ENCODE peak calls at places on chromosomes 11 and 22, in four cellular contexts. U, I, Z and V are unnamed samples.

GRCh38 chr22:25452116-25452700 is 112.3 kb upstream of the GRK3 start:
- DNase-seq in U (no peak), I (no peak), Z (no peak), V (no peak)

GRCh38 chr11:829116-829945 is 1.6 kb downstream of the CRACR2B start:
- DNase-seq in U (no peak), I (no peak), Z (no peak), V (no peak)

GRCh38 chr11:117146521-117146920 is 2.4 kb downstream of the PAFAH1B2 start:
- DNase-seq in U (no peak), I (no peak), Z (no peak), V (no peak)

GRCh38 chr11:31955838-31956237 is 135.0 kb upstream of the RCN1 start:
- DNase-seq in U (no peak), I (no peak), Z (no peak), V (no peak)

GRCh38 chr11:18310800-18311340 is 11.1 kb downstream of the HPS5 start:
- DNase-seq in U (no peak), I (no peak), Z (no peak), V (peak)

GRCh38 chr11:13262096-13262495 is 15.5 kb upstream of the BMAL1 start:
- DNase-seq in U (no peak), I (no peak), Z (no peak), V (no peak)

GRCh38 chr11:64165482-64165841 is 451 bp downstream of the MACROD1 start:
- DNase-seq in U (peak), I (peak), Z (no peak), V (no peak)

GRCh38 chr11:91932151-91932821 is 292.3 kb upstream of the FAT3 start:
- DNase-seq in U (no peak), I (no peak), Z (no peak), V (no peak)

GRCh38 chr22:41301085-41302015 is at the start of gene ZC3H7B:
- DNase-seq in U (peak), I (peak), Z (peak), V (peak)

GRCh38 chr22:36321797-36322601 is 65.8 kb downstream of the MYH9 start:
- DNase-seq in U (no peak), I (no peak), Z (no peak), V (no peak)

GRCh38 chr11:2099523-2100316 is 39.5 kb downstream of the IGF2 start:
- DNase-seq in U (no peak), I (no peak), Z (no peak), V (no peak)

GRCh38 chr11:118622376-118623290 is 15.2 kb downstream of the PHLDB1 start:
- DNase-seq in U (peak), I (peak), Z (no peak), V (no peak)

GRCh38 chr22:21832291-21833290 is 34.9 kb downstream of the MAPK1 start:
- DNase-seq in U (peak), I (no peak), Z (no peak), V (no peak)

GRCh38 chr11:73649206-73649605 is 2.8 kb downstream of the PLEKHB1 start:
- DNase-seq in U (no peak), I (no peak), Z (no peak), V (no peak)

GRCh38 chr11:16924826-16925494 is 89.3 kb downstream of the PLEKHA7 start:
- DNase-seq in U (no peak), I (peak), Z (peak), V (no peak)

GRCh38 chr22:35477911-35478582 is 62.6 kb upstream of the RASD2 start:
- DNase-seq in U (peak), I (peak), Z (no peak), V (no peak)

GRCh38 chr11:12591706-12592105 is 82.5 kb upstream of the TEAD1 start:
- DNase-seq in U (no peak), I (no peak), Z (no peak), V (no peak)

GRCh38 chr11:35946766-35947165 is 2.9 kb downstream of the LDLRAD3 start:
- DNase-seq in U (no peak), I (no peak), Z (no peak), V (no peak)

GRCh38 chr22:47175761-47176359 is 413.4 kb downstream of the TBC1D22A start:
- DNase-seq in U (no peak), I (no peak), Z (no peak), V (no peak)

GRCh38 chr11:69311767-69312385 is 17.9 kb downstream of the MYEOV start:
- DNase-seq in U (no peak), I (no peak), Z (no peak), V (no peak)

GRCh38 chr22:43401233-43401632 is 10.6 kb upstream of the MPPED1 start:
- DNase-seq in U (no peak), I (no peak), Z (no peak), V (no peak)

GRCh38 chr11:115134886-115135285 is 369.3 kb downstream of the CADM1 start:
- DNase-seq in U (no peak), I (no peak), Z (no peak), V (no peak)

GRCh38 chr11:115132829-115133228 is 371.4 kb downstream of the CADM1 start:
- DNase-seq in U (peak), I (peak), Z (peak), V (no peak)

GRCh38 chr11:115129771-115130306 is 374.4 kb downstream of the CADM1 start:
- DNase-seq in U (no peak), I (no peak), Z (no peak), V (no peak)

GRCh38 chr11:115135936-115136335 is 368.3 kb downstream of the CADM1 start:
- DNase-seq in U (no peak), I (no peak), Z (no peak), V (no peak)

DNA sequence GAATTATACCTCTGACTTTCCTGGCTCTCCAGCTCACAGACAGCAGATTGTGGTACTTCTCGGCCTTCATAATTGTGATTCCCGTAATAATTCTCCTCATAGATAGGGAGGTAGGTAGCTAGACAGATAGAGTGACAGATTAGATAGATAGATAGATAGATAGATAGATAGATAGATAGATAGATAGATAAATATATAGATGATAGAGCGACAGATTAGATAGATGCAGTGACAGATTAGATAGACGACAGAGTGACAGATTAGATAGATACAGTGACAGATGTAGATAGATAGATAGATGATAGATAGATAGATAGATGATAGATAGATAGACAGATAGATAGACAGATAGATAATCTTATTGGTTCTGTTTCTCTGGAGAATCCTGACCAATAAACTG is 370.4 kb downstream of the CADM1 start:
- DNase-seq in U (no peak), I (no peak), Z (no peak), V (no peak)
- TF ChIP-seq MAX in U (no peak), I (no peak), Z (no peak), V (no peak)

GRCh38 chr11:9663699-9664275 is at the start of gene SWAP70:
- DNase-seq in U (peak), I (peak), Z (peak), V (no peak)

GRCh38 chr11:9665749-9666148 is 1.9 kb downstream of the SWAP70 start:
- DNase-seq in U (no peak), I (no peak), Z (no peak), V (no peak)

GRCh38 chr11:9662273-9662672 is 1.6 kb upstream of the SWAP70 start:
- DNase-seq in U (no peak), I (no peak), Z (no peak), V (no peak)

GRCh38 chr11:9660886-9661285 is 3.0 kb upstream of the SWAP70 start:
- DNase-seq in U (no peak), I (peak), Z (no peak), V (no peak)

DNA sequence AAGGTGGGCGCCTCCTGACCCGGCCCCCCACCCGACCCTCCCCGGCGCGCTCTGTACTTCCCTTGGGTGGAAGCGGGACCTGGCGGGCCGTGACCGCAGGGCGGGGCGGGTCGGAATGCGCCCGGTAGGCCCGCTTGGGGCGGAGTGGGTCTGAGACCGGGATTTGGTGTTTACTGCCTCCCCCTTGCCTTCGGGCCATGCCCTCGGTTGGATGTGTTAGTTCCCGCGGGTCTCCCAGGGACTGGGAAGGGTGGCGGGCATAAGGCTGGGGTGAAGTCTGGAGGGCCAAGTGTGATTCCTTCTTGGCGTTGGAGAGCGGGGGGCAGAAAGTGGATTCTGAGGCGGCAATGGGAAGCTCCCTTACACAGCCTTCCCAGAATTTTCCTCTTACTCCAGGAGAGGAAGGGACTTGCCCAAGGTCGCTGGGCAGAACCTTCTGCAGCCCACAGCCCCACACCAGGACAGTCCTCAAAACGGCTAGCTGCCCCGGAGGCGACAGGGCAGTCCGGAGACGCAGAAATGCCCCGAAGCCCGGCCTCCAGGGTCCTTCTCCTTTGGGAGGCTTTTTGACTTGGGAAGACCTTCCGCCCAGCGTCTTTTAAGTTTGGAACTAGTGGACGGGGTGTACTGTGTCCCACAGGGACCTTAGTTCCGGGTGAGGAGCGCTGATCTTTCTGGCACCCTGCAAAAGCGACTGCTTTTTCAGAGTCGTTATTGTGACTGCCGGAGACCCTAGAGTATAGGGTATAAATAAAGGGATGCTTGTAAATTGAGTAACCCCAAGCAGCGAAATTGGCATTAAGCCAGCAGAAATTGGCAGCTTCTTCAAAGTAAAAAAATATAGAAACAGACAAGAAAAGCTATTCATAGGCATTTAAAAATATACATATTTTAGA is 647 bp downstream of the SWAP70 start:
- DNase-seq in U (peak), I (peak), Z (peak), V (no peak)
- TF ChIP-seq CHD4 in U (no peak), I (no peak), Z (no peak), V (no peak)

GRCh38 chr11:120974980-120975379 is 48.9 kb upstream of the TBCEL start:
- DNase-seq in U (no peak), I (no peak), Z (no peak), V (no peak)
- TF ChIP-seq MAX in U (no peak), I (no peak), Z (no peak), V (no peak)

DNA sequence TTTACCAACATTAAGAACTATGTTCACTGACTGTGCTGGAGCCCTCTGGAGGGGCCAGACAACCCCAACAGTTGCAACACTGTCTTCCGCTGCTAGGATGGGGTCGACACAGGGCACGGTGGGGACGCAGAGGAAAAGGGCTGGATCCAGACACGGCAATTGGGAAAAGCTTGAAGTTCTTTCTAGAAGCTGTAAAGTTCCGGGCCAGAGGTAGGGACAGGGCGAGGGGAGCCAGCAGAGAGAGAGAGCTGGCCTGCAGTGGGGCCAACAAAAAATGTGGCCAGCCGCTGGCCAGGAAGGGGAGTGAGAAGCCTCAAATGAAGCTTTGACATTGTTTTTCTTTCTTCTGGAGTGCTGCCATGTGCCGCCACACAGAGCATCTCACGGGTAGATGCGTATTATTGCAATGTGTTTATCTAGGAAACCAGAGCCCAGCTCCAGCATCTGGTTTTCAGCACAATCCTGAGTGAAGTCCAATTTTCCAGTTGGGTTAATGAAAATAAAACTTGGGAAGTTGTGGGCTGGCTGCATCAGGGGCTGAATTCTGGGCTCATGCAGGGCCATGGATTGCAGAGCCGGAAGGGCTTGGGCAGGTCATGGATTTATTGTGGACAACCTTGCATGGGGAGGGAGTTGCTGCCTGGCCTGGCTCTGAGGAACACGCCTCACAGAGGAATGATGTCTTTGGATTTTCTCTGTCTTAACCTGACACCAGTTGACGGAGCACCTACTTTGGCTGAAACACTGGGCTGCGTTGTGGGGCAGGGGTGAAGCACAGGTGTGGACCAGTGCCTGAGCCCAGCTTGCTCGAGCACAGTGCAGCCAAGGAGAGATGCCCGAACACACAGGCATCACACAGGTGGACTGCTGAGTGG is 67.6 kb upstream of the AMPD3 start:
- DNase-seq in U (no peak), I (no peak), Z (no peak), V (no peak)
- TF ChIP-seq CHD4 in U (no peak), I (no peak), Z (no peak), V (no peak)

DNA sequence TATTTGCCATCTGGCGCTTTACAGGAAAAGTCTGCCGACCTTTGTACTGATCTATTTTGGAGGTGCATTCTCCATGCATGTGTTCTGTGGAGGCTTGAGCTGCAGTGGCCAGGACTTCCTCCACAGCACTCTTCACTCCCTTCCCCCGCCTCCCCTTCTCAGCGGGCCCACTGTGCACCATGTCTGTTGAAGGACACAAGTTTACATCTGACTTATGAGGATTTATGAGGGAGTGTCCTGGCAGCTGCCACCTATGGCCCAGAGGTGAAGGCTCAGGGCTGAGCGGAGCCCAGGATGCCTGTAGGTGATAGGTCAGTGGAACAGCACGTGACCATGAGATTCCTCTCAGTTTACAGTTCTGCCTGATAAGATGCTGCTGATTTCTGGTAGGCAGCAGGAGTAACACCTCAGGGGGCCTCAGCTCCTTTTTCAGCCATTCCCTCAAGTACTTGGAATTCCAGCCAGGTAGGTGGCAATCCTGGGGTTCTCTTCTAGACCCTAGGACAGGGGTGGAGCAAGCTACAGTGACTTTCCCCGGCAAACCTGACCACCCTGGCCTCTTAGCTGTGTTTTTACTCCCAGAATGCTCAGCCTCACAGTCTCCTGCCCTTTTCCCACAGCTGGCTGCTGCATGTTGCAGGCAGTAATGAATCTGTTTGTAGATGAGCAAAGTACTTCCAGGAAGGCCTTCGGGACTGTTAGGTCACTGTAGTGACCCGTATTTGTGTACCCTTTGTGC is 59.9 kb downstream of the PPFIBP2 start:
- DNase-seq in U (no peak), I (peak), Z (peak), V (no peak)
- TF ChIP-seq MAX in U (no peak), I (no peak), Z (peak), V (no peak)

GRCh38 chr22:27577570-27577969 is 224.0 kb downstream of the MN1 start:
- DNase-seq in U (no peak), I (no peak), Z (no peak), V (no peak)

GRCh38 chr22:27581241-27581640 is 220.3 kb downstream of the MN1 start:
- DNase-seq in U (no peak), I (no peak), Z (no peak), V (no peak)

GRCh38 chr22:27581688-27582087 is 219.9 kb downstream of the MN1 start:
- DNase-seq in U (no peak), I (no peak), Z (no peak), V (no peak)

GRCh38 chr22:27578937-27579617 is 222.5 kb downstream of the MN1 start:
- DNase-seq in U (no peak), I (no peak), Z (no peak), V (no peak)

GRCh38 chr22:27580311-27580897 is 221.2 kb downstream of the MN1 start:
- DNase-seq in U (no peak), I (peak), Z (no peak), V (no peak)
- TF ChIP-seq CHD4 in U (no peak), I (no peak), Z (no peak), V (no peak)

GRCh38 chr22:30044369-30044768 is 35.9 kb upstream of the HORMAD2 start:
- DNase-seq in U (no peak), I (no peak), Z (peak), V (no peak)
- TF ChIP-seq MAX in U (no peak), I (no peak), Z (no peak), V (no peak)

DNA sequence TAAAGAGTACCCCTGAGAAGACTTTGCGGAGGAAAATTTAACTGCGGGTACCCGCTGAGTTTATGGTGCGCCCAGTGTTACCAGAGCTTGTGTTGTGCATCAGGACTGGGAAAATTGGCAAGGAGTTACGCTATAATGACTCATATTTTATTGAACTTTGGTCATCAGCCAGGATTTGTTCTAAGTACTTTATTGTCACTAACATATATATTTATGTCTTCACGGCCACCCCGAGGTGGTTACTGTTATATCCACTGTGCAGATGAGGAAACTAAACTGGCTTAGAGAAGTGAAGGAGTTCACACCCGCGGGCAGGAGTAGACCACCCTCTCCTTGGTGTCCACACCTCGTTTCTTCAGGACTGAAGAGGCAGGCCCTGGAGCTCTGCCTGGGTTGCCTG is 662 bp downstream of the ACCS start:
- DNase-seq in U (peak), I (peak), Z (no peak), V (no peak)
- TF ChIP-seq CHD4 in U (no peak), I (no peak), Z (no peak), V (no peak)